ENCODE peak calls at places on chromosome 17, in seven cellular contexts. B is stomach, P is body of pancreas, F is tibial nerve, U is ascending aorta, O is HCT116, L is heart right ventricle. K is an unnamed sample. For H3K4me1, the result is how much of the 10 kb centered on the place peaks cover.

GRCh38 chr17:31061678-31062077 is 33.1 kb upstream of the NF1 start:
- DNase-seq in P (no peak), O (no peak), U (no peak), B (no peak), F (no peak), L (no peak), K (no peak)

GRCh38 chr17:16906670-16907069 is 65.2 kb downstream of the TNFRSF13B start:
- DNase-seq in P (no peak), L (no peak), F (no peak), B (no peak), U (no peak), O (no peak), K (no peak)

GRCh38 chr17:50117202-50118040 is 12.5 kb downstream of the SAMD14 start:
- DNase-seq in F (no peak), U (peak), L (no peak), B (peak), O (peak), P (peak), K (peak)

GRCh38 chr17:74797824-74798223 is 21.7 kb upstream of the NAT9 start:
- DNase-seq in P (no peak), L (no peak), F (no peak), B (no peak), O (no peak), U (no peak), K (no peak)

GRCh38 chr17:69213059-69213813 is 15.4 kb downstream of the ABCA10 start:
- DNase-seq in L (no peak), F (no peak), P (no peak), B (no peak), O (no peak), U (no peak), K (no peak)

GRCh38 chr17:70855401-70856054 is 686.2 kb downstream of the KCNJ2 start:
- DNase-seq in O (no peak), L (no peak), B (peak), U (no peak), P (peak), F (no peak), K (no peak)

GRCh38 chr17:45277992-45278391 is 16.1 kb upstream of the SPATA32 start:
- DNase-seq in U (no peak), B (peak), P (peak), L (no peak), O (no peak), F (no peak), K (no peak)

GRCh38 chr17:82782657-82783207 is 30.9 kb downstream of the TBCD start:
- DNase-seq in F (no peak), L (no peak), B (no peak), P (no peak), O (no peak), U (no peak), K (no peak)

GRCh38 chr17:17416400-17417360 is 60.1 kb upstream of the MED9 start:
- DNase-seq in L (peak), F (no peak), O (no peak), P (peak), U (no peak), B (peak), K (peak)

GRCh38 chr17:44543213-44543904 is 13.9 kb upstream of the FZD2 start:
- DNase-seq in U (no peak), F (no peak), B (no peak), L (no peak), O (no peak), P (no peak), K (no peak)

GRCh38 chr17:16923904-16924700 is 47.8 kb downstream of the TNFRSF13B start:
- DNase-seq in O (no peak), L (no peak), B (peak), F (peak), P (no peak), U (peak), K (no peak)

GRCh38 chr17:50495918-50496317 is 12.3 kb upstream of the MYCBPAP start:
- DNase-seq in P (no peak), F (no peak), O (no peak), L (no peak), B (no peak), U (no peak), K (no peak)

GRCh38 chr17:7744416-7744815 is 26.9 kb downstream of the DNAH2 start:
- DNase-seq in U (no peak), P (no peak), O (no peak), F (no peak), L (no peak), B (no peak), K (no peak)

GRCh38 chr17:37510056-37510455 is 20.4 kb downstream of the DUSP14 start:
- DNase-seq in P (no peak), F (no peak), B (no peak), L (no peak), O (no peak), U (no peak), K (no peak)

GRCh38 chr17:4507361-4508111 is 8.9 kb downstream of the SPNS2 start:
- DNase-seq in U (no peak), P (no peak), B (no peak), F (no peak), O (no peak), L (no peak), K (no peak)

GRCh38 chr17:40316571-40317344 is 7.8 kb downstream of the RARA start:
- DNase-seq in O (peak), U (peak), L (peak), B (peak), F (no peak), P (peak), K (no peak)

GRCh38 chr17:58330997-58331814 is 2.6 kb upstream of the TSPOAP1 start:
- DNase-seq in U (no peak), F (no peak), L (no peak), P (no peak), O (no peak), B (peak), K (peak)

GRCh38 chr17:47701603-47702002 is 7.6 kb downstream of the TBKBP1 start:
- DNase-seq in F (no peak), O (no peak), L (no peak), P (no peak), U (no peak), B (no peak), K (no peak)

GRCh38 chr17:2214887-2215615 is 88.5 kb downstream of the SMG6 start:
- DNase-seq in P (peak), O (no peak), B (no peak), U (peak), L (peak), F (no peak), K (peak)

GRCh38 chr17:2215616-2216364 is 87.8 kb downstream of the SMG6 start:
- DNase-seq in F (peak), P (peak), L (peak), B (peak), O (no peak), U (peak), K (peak)

GRCh38 chr17:2212328-2212981 is 91.1 kb downstream of the SMG6 start:
- DNase-seq in P (peak), L (no peak), F (peak), U (peak), O (no peak), B (no peak), K (no peak)

GRCh38 chr17:2213291-2213960 is 90.2 kb downstream of the SMG6 start:
- DNase-seq in L (no peak), B (no peak), U (peak), O (no peak), P (no peak), F (no peak), K (no peak)

DNA sequence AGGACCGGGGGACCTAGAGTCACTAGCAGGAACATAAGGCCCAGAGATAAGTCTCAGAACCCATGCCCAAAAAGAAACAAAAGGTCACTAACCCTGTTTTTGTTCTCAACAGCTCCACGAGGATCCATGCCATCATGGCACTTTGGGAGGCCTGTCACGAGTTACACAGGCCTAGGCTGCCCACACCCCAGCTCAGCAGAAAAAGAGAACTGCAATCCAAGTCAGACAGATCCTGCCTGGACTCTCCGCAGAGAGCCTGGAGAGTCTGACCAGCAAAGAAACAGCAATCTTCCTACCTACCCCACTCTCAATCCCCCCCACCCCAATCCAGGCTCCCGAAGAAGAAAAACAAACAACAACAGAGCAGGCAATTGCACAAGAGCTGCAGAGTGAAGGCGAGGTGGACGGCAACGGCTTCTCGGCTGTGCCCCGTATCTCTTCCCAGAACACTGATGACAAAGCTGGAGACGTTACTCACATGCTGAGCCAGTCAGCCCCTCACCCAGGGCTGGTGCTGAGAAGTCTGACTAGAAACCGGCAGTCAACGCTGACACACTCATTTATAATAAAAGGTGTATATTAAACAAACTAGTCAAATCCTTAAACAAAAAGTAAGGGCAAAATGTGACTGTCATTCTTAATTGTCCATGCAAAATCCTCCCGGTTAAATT is 89.4 kb downstream of the SMG6 start:
- DNase-seq in U (peak), L (peak), B (no peak), F (peak), P (peak), O (no peak), K (no peak)
- H3K4me3 ChIP-seq in U (no peak), L (no peak), B (no peak), F (no peak), P (no peak), O (no peak), K (no peak)

GRCh38 chr17:8911205-8911604 is 43.7 kb upstream of the PIK3R6 start:
- DNase-seq in U (peak), B (no peak), F (no peak), L (no peak), O (no peak), P (no peak), K (no peak)
- H3K4me1 ChIP-seq in U (under half), B (under half), F (under half), L (under half), O (under half), P (under half), K (under half)

GRCh38 chr17:39071573-39071972 is 79.9 kb downstream of the PLXDC1 start:
- DNase-seq in B (no peak), U (no peak), P (no peak), L (no peak), F (no peak), O (no peak), K (no peak)

GRCh38 chr17:39073916-39074315 is 77.5 kb downstream of the PLXDC1 start:
- DNase-seq in L (no peak), F (no peak), O (no peak), U (no peak), B (no peak), P (no peak), K (no peak)

GRCh38 chr17:39073353-39073752 is 78.1 kb downstream of the PLXDC1 start:
- DNase-seq in U (no peak), F (no peak), O (no peak), B (no peak), P (no peak), L (no peak), K (no peak)

GRCh38 chr17:39064814-39065213 is 86.6 kb downstream of the PLXDC1 start:
- DNase-seq in P (no peak), O (no peak), U (no peak), F (no peak), L (no peak), B (no peak), K (no peak)

DNA sequence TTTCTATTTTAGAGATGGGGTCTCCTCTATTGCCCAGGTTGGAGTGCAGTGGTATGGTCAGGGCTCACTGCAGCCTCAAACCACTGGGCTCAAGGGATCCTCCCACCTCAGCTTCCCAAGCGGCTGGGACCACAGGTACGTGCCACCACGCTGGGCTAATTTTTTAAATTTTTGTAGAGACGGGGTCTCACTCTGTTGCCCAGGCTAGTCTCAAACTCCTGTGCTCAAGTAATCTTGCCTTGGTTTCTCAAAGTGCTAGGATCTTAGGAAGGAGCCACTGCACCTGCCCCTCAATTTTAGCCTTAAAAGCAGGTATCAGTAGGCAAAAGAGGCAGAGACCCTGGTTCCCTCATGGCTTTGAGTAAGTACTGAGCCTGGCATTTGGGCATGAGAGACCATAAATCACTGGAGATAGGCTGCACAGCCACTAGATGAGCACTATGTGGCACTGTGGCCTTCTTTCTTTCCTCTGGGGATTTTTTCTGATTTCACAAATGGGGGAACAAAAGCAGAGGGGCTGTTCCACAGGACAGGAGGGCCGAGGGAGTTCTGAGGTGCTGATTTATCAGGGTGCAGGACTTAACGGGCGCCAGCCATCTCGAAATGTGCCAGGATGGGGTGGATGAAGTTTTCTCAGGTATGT is 82.2 kb downstream of the PLXDC1 start:
- DNase-seq in F (no peak), L (no peak), U (no peak), B (no peak), P (peak), O (no peak), K (no peak)
- TF ChIP-seq CTCF in F (peak), L (peak), U (peak), B (peak), P (peak), O (peak), K (peak)

DNA sequence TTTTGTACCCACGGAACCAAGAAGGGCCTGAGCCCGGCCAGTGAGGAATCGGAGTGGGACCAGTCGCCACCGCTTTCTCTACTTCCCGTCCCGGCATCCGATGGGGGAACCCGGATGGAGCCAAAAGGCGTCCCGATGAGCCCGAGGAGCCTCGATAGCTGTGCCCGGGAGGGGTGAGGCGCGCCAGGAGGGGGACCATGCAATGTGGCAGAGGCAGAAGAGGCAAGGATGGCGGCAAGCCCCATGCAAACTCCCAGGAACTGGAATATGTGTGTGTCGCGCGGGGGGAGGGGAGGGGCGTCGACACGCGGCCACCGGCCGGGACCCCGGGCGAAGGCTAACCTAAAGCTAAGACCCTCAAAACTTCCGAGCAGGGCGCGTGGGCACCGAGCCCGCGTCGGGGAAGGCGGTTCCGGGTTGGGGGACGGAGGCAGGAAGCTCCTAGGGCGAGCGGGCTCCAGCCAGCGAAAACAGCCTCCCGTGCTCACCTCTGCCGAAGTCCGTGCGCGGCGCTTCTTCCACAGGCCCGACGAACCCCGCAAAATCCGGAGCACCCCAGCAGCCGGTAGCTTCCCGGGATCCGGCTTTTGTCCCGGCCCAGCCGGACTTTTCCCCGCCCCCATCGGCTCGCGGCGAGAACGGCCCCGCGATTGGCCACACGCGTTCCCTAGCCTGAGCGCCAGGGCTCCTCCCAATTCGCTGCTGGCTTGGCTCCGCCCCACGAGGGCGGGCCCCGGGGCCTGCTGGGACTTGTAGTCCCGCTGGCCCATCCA is at the start of gene ACLY:
- DNase-seq in F (peak), P (peak), B (peak), U (peak), L (peak), O (peak), K (peak)
- H3K4me3 ChIP-seq in F (peak), P (peak), B (peak), U (peak), L (peak), O (peak), K (peak)

K was measured in CD8-positive, alpha-beta T cell.